ENCODE peak calls at places on chromosomes 4 and X, in eight cellular contexts. One of them, this sample, is unnamed.

GRCh38 chr4:109294006-109294405 is 8.5 kb downstream of the COL25A1 start:
- DNase-seq in sigmoid colon: no peak
- DNase-seq in transverse colon: no peak
- DNase-seq in K562: peak
- DNase-seq in stomach: no peak
- DNase-seq in SK-N-SH: peak
- DNase-seq in H1: no peak
- DNase-seq in HepG2: peak
- DNase-seq in this sample: no peak

GRCh38 chr4:102792361-102792936 is 31.7 kb upstream of the MANBA start:
- DNase-seq in sigmoid colon: no peak
- DNase-seq in transverse colon: no peak
- DNase-seq in K562: no peak
- DNase-seq in stomach: no peak
- DNase-seq in SK-N-SH: no peak
- DNase-seq in H1: no peak
- DNase-seq in HepG2: no peak
- DNase-seq in this sample: no peak

GRCh38 chrX:29666361-29666760 is 549.0 kb upstream of the MAGEB2 start:
- DNase-seq in sigmoid colon: no peak
- DNase-seq in transverse colon: no peak
- DNase-seq in K562: no peak
- DNase-seq in stomach: no peak
- DNase-seq in SK-N-SH: no peak
- DNase-seq in H1: no peak
- DNase-seq in HepG2: no peak
- DNase-seq in this sample: no peak

GRCh38 chr4:2091990-2092652 is 33.0 kb downstream of the NAT8L start:
- DNase-seq in sigmoid colon: no peak
- DNase-seq in transverse colon: no peak
- DNase-seq in K562: no peak
- DNase-seq in stomach: peak
- DNase-seq in SK-N-SH: no peak
- DNase-seq in H1: peak
- DNase-seq in HepG2: no peak
- DNase-seq in this sample: no peak

GRCh38 chr4:23374280-23374679 is 515.6 kb downstream of the PPARGC1A start:
- DNase-seq in sigmoid colon: no peak
- DNase-seq in transverse colon: no peak
- DNase-seq in K562: no peak
- DNase-seq in stomach: no peak
- DNase-seq in SK-N-SH: no peak
- DNase-seq in H1: no peak
- DNase-seq in HepG2: no peak
- DNase-seq in this sample: no peak

GRCh38 chr4:119585771-119586170 is 42.8 kb downstream of the PDE5A start:
- DNase-seq in sigmoid colon: no peak
- DNase-seq in transverse colon: no peak
- DNase-seq in K562: no peak
- DNase-seq in stomach: no peak
- DNase-seq in SK-N-SH: no peak
- DNase-seq in H1: no peak
- DNase-seq in HepG2: no peak
- DNase-seq in this sample: no peak

GRCh38 chr4:1796486-1797204 is 3.6 kb downstream of the FGFR3 start:
- DNase-seq in sigmoid colon: no peak
- DNase-seq in transverse colon: no peak
- DNase-seq in K562: no peak
- DNase-seq in stomach: no peak
- DNase-seq in SK-N-SH: no peak
- DNase-seq in H1: no peak
- DNase-seq in HepG2: no peak
- DNase-seq in this sample: no peak

GRCh38 chr4:37549003-37549402 is 137.2 kb downstream of the RELL1 start:
- DNase-seq in sigmoid colon: no peak
- DNase-seq in transverse colon: no peak
- DNase-seq in K562: no peak
- DNase-seq in stomach: no peak
- DNase-seq in SK-N-SH: no peak
- DNase-seq in H1: no peak
- DNase-seq in HepG2: no peak
- DNase-seq in this sample: no peak

GRCh38 chr4:31370866-31371465 is 650.8 kb downstream of the PCDH7 start:
- DNase-seq in sigmoid colon: no peak
- DNase-seq in transverse colon: no peak
- DNase-seq in K562: peak
- DNase-seq in stomach: no peak
- DNase-seq in SK-N-SH: peak
- DNase-seq in H1: no peak
- DNase-seq in HepG2: peak
- DNase-seq in this sample: no peak

DNA sequence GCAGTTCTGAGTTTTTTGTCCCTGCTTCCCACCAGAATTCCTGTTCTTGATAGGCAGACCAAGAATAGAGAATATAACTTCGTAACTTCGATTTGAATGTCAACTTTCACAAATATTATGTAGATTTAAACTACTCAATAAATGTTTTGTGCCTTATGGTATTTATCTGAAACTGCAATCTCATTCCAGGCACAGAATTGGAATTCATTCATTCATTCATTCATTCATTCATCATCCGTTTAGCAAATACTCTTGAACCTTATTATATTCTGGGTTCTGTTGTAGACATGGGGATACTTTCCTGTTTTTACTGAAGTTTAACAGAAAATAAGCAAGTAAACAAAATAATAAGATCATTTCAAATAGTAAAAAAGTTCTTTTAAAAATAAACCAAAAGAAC is 324.4 kb downstream of the UNC5C start:
- DNase-seq in sigmoid colon: no peak
- DNase-seq in transverse colon: no peak
- DNase-seq in K562: no peak
- DNase-seq in stomach: no peak
- DNase-seq in SK-N-SH: no peak
- DNase-seq in H1: no peak
- DNase-seq in HepG2: no peak
- DNase-seq in this sample: no peak
- H3K4me3 ChIP-seq in sigmoid colon: no peak
- H3K4me3 ChIP-seq in transverse colon: no peak
- H3K4me3 ChIP-seq in K562: no peak
- H3K4me3 ChIP-seq in stomach: no peak
- H3K4me3 ChIP-seq in SK-N-SH: no peak
- H3K4me3 ChIP-seq in H1: no peak
- H3K4me3 ChIP-seq in HepG2: no peak
- H3K4me3 ChIP-seq in this sample: no peak

DNA sequence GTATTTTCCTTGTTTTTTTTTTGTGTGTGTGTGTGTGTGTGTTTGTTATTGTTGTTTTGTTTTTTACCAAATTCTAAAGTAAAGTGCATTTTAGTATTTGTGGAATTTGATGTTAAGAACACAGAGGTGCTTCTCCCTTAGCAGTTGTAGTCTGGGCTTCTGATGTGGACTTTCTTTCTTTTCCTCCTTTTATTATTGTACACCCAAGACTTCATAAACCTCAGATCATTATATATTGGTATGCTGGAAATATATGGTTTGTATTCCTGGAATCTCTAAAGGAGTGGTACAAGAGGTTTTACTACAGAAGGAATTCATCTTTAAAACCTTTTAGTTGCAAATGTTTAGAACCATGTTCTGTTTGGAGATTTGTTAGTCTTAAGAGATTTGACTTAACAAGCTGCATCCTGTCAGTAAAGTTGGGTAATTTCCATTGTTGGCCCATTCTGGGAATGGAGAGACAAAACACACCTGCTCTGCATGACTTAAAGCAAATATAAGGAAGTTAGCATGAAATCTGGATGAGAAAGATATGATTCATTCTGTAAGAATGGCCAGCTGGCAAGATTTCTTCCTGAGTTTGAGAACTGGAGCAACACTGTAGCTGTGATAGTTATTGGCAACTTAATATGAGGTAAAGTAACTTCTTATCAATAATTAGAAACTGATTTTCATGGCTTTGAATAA is 64.0 kb downstream of the SMAD1 start:
- DNase-seq in sigmoid colon: no peak
- DNase-seq in transverse colon: peak
- DNase-seq in K562: no peak
- DNase-seq in stomach: peak
- DNase-seq in SK-N-SH: no peak
- DNase-seq in H1: no peak
- DNase-seq in HepG2: no peak
- DNase-seq in this sample: no peak
- TF ChIP-seq POLR2AphosphoS5 in sigmoid colon: peak
- TF ChIP-seq POLR2AphosphoS5 in transverse colon: peak
- TF ChIP-seq POLR2AphosphoS5 in K562: no peak
- TF ChIP-seq POLR2AphosphoS5 in stomach: peak
- TF ChIP-seq POLR2AphosphoS5 in SK-N-SH: peak
- TF ChIP-seq POLR2AphosphoS5 in H1: no peak
- TF ChIP-seq POLR2AphosphoS5 in HepG2: no peak
- TF ChIP-seq POLR2AphosphoS5 in this sample: no peak

DNA sequence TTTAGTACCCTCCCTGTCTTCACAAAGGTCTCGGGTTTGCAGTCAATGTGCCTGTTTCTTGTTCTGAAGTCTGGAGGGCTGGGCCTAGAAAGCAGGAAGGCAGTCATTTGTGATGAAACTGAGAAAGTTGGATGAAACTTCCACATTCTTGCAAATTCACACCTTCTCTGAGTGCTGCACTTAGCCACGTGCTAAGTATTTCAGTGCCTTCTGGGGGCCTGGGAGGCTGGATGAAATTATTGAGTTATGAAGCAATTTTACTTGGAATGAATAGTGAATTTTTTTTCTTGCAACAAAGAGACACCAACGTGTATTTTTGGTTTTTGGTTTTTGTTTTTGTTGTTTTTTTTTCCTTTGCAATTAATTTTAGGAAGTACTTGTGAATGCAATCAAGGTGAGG is 71.2 kb downstream of the MSX1 start:
- DNase-seq in sigmoid colon: no peak
- DNase-seq in transverse colon: no peak
- DNase-seq in K562: no peak
- DNase-seq in stomach: no peak
- DNase-seq in SK-N-SH: no peak
- DNase-seq in H1: no peak
- DNase-seq in HepG2: no peak
- DNase-seq in this sample: no peak
- TF ChIP-seq EP300 in sigmoid colon: no peak
- TF ChIP-seq EP300 in transverse colon: no peak
- TF ChIP-seq EP300 in K562: no peak
- TF ChIP-seq EP300 in stomach: no peak
- TF ChIP-seq EP300 in SK-N-SH: no peak
- TF ChIP-seq EP300 in H1: no peak
- TF ChIP-seq EP300 in HepG2: no peak
- TF ChIP-seq EP300 in this sample: no peak

DNA sequence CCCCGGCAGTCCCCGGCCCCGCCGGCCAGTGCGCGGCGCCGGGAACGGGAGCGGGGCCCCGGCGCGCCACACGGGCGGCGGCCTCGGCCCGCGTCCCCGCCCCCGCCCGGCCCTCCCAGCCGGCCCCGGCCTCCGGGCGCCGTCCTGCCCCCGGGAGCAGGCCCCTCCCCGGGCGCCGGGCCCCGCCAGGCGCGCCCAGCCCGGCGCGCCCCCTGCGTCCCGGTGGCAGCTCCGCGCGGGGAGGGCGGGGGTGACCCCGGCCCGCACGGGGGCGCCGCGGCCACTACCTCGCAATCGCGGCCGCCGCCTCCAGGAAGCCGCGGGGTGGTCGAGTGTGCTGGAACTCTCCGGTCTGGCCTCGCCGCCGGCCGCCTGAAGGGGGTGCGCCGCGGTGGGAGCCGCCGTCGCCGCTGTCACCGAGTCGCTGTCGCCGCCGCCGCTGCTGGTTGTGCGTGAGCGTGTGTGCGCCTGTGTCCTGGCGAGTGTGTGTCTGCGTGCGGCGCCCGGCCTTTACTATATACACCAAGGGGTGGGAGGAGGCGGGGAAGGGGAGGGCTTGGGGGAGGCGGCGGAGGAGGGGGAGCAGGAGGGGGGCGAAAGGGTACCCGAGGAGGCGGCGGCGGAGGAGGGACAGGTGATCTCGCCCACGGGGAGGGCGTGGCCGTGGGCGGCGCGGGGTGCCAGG is at the start of gene RAI2:
- DNase-seq in sigmoid colon: peak
- DNase-seq in transverse colon: peak
- DNase-seq in K562: peak
- DNase-seq in stomach: peak
- DNase-seq in SK-N-SH: peak
- DNase-seq in H1: peak
- DNase-seq in HepG2: no peak
- DNase-seq in this sample: peak
- H3K4me3 ChIP-seq in sigmoid colon: peak
- H3K4me3 ChIP-seq in transverse colon: peak
- H3K4me3 ChIP-seq in K562: no peak
- H3K4me3 ChIP-seq in stomach: peak
- H3K4me3 ChIP-seq in SK-N-SH: peak
- H3K4me3 ChIP-seq in H1: peak
- H3K4me3 ChIP-seq in HepG2: peak
- H3K4me3 ChIP-seq in this sample: peak

GRCh38 chrX:70436380-70436779 is 8.3 kb upstream of the DLG3 start:
- DNase-seq in sigmoid colon: no peak
- DNase-seq in transverse colon: no peak
- DNase-seq in K562: peak
- DNase-seq in stomach: no peak
- DNase-seq in SK-N-SH: peak
- DNase-seq in H1: peak
- DNase-seq in HepG2: no peak
- DNase-seq in this sample: no peak

GRCh38 chrX:70434914-70435586 is 9.6 kb upstream of the DLG3 start:
- DNase-seq in sigmoid colon: no peak
- DNase-seq in transverse colon: no peak
- DNase-seq in K562: no peak
- DNase-seq in stomach: peak
- DNase-seq in SK-N-SH: no peak
- DNase-seq in H1: no peak
- DNase-seq in HepG2: no peak
- DNase-seq in this sample: no peak

GRCh38 chrX:70432936-70433847 is 10.1 kb downstream of the GDPD2 start:
- DNase-seq in sigmoid colon: no peak
- DNase-seq in transverse colon: no peak
- DNase-seq in K562: peak
- DNase-seq in stomach: no peak
- DNase-seq in SK-N-SH: no peak
- DNase-seq in H1: no peak
- DNase-seq in HepG2: no peak
- DNase-seq in this sample: no peak

GRCh38 chrX:70433848-70434351 is 10.7 kb upstream of the DLG3 start:
- DNase-seq in sigmoid colon: peak
- DNase-seq in transverse colon: peak
- DNase-seq in K562: peak
- DNase-seq in stomach: peak
- DNase-seq in SK-N-SH: peak
- DNase-seq in H1: peak
- DNase-seq in HepG2: peak
- DNase-seq in this sample: no peak

DNA sequence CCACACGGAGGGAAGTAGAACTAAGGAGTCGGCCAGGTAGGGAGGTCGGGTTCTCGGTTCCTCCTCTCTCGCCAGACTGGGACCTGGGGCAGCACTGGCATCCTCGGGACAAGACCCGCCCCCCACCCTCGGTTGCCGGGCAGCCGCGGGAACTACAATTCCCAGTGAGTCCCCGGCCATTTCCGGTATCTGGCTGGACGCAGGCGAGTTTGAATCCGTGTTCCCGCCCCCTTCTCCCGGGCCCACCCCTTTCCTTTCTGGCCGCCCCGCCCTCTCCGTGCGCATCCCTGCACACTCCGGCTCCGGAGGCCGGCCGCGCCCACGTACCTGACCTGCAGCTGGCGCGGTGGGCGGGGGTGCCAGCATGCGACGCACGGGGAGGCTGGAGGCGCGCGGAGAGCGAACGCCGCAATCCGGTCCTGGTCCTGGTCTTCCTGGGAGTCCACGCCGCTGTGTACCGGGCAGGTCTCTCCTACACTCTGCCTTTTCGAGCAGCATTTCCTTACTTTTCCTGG is 10.2 kb upstream of the DLG3 start:
- DNase-seq in sigmoid colon: peak
- DNase-seq in transverse colon: peak
- DNase-seq in K562: peak
- DNase-seq in stomach: peak
- DNase-seq in SK-N-SH: peak
- DNase-seq in H1: peak
- DNase-seq in HepG2: peak
- DNase-seq in this sample: peak
- TF ChIP-seq POLR2AphosphoS5 in sigmoid colon: peak
- TF ChIP-seq POLR2AphosphoS5 in transverse colon: peak
- TF ChIP-seq POLR2AphosphoS5 in K562: no peak
- TF ChIP-seq POLR2AphosphoS5 in stomach: no peak
- TF ChIP-seq POLR2AphosphoS5 in SK-N-SH: no peak
- TF ChIP-seq POLR2AphosphoS5 in H1: no peak
- TF ChIP-seq POLR2AphosphoS5 in HepG2: no peak
- TF ChIP-seq POLR2AphosphoS5 in this sample: no peak

This sample was measured in suprapubic skin.